ENCODE peak calls at places on chromosomes 12 and 14, in seven cellular contexts. M, H, Y, F, R, V and S are unnamed samples.

GRCh38 chr14:61460853-61461611 is 139.7 kb downstream of the PRKCH start:
- DNase-seq in M (peak), H (no peak), Y (no peak), F (peak), R (no peak), V (no peak), S (no peak)

GRCh38 chr14:50675597-50675996 is 7.5 kb upstream of the SAV1 start:
- DNase-seq in M (no peak), H (no peak), Y (peak), F (no peak), R (no peak), V (no peak), S (no peak)

GRCh38 chr12:48838048-48838447 is 13.9 kb downstream of the DDX23 start:
- DNase-seq in M (no peak), H (no peak), Y (no peak), F (no peak), R (no peak), V (no peak), S (no peak)

GRCh38 chr14:93430319-93430801 is 379 bp upstream of the UNC79 start:
- DNase-seq in M (peak), H (peak), Y (peak), F (peak), R (no peak), V (no peak), S (peak)

GRCh38 chr12:121872546-121873223 is 14.0 kb upstream of the HPD start:
- DNase-seq in M (peak), H (no peak), Y (peak), F (no peak), R (no peak), V (no peak), S (no peak)

GRCh38 chr12:70692681-70693288 is 55.6 kb upstream of the PTPRB start:
- DNase-seq in M (peak), H (no peak), Y (peak), F (no peak), R (no peak), V (no peak), S (no peak)

GRCh38 chr14:29521526-29522137 is 406.0 kb downstream of the PRKD1 start:
- DNase-seq in M (peak), H (no peak), Y (no peak), F (peak), R (peak), V (no peak), S (no peak)

GRCh38 chr12:52254180-52254964 is 20.1 kb upstream of the KRT86 start:
- DNase-seq in M (no peak), H (no peak), Y (no peak), F (no peak), R (no peak), V (no peak), S (no peak)

GRCh38 chr14:76729953-76730505 is 31.2 kb upstream of the VASH1 start:
- DNase-seq in M (no peak), H (no peak), Y (no peak), F (no peak), R (no peak), V (no peak), S (no peak)

GRCh38 chr12:96774501-96775256 is 132.4 kb upstream of the NEDD1 start:
- DNase-seq in M (no peak), H (no peak), Y (no peak), F (no peak), R (no peak), V (no peak), S (no peak)

GRCh38 chr14:91105673-91106072 is 8.2 kb upstream of the DGLUCY start:
- DNase-seq in M (no peak), H (no peak), Y (no peak), F (no peak), R (no peak), V (no peak), S (no peak)

GRCh38 chr12:25929096-25929637 is 29.3 kb upstream of the RASSF8 start:
- DNase-seq in M (peak), H (no peak), Y (no peak), F (no peak), R (no peak), V (no peak), S (no peak)

GRCh38 chr12:38903596-38903995 is 1.8 kb downstream of the CPNE8 start:
- DNase-seq in M (peak), H (no peak), Y (no peak), F (no peak), R (no peak), V (no peak), S (no peak)

GRCh38 chr12:22719745-22720144 is 94.8 kb downstream of the ETNK1 start:
- DNase-seq in M (no peak), H (no peak), Y (no peak), F (no peak), R (no peak), V (no peak), S (no peak)

GRCh38 chr14:105857816-105858675 is 331.7 kb downstream of the TMEM121 start:
- DNase-seq in M (no peak), H (no peak), Y (no peak), F (no peak), R (peak), V (peak), S (no peak)

GRCh38 chr14:51860836-51861583 is 598 bp downstream of the GNG2 start:
- DNase-seq in M (peak), H (no peak), Y (no peak), F (no peak), R (no peak), V (peak), S (no peak)

GRCh38 chr12:31590730-31591307 is at the start of gene DENND5B:
- DNase-seq in M (peak), H (peak), Y (peak), F (peak), R (peak), V (peak), S (no peak)

GRCh38 chr12:26821212-26821701 is 11.7 kb downstream of the ITPR2 start:
- DNase-seq in M (no peak), H (no peak), Y (no peak), F (no peak), R (no peak), V (no peak), S (no peak)

GRCh38 chr14:101627913-101628257 is 66.6 kb downstream of the DIO3 start:
- DNase-seq in M (no peak), H (no peak), Y (no peak), F (no peak), R (no peak), V (no peak), S (no peak)

GRCh38 chr12:54229624-54230212 is 40.9 kb upstream of the SMUG1 start:
- DNase-seq in M (no peak), H (no peak), Y (peak), F (no peak), R (no peak), V (no peak), S (no peak)

GRCh38 chr14:57583396-57583795 is 89.7 kb upstream of the CCDC198 start:
- DNase-seq in M (no peak), H (no peak), Y (no peak), F (no peak), R (no peak), V (no peak), S (no peak)